ENCODE peak calls at places on chromosomes 1 and 21, in ten cellular contexts. R is stimulated activated CD8-positive, alpha-beta memory T cell treated with anti-CD3 and anti-CD28 coated beads, Interleukin-15, amount 100 ng/mL, for 4 hours; O is ACHN; Y is Ammon's horn; F is epithelial cell of esophagus; S is stimulated activated CD4-positive, alpha-beta T cell treated with anti-CD3 and anti-CD28 coated beads, Interleukin-2, amount 100 ng/mL, for 24 hours; J is HS-5; D is foreskin melanocyte; N is activated effector memory CD4-positive, alpha-beta T cell treated with anti-CD3 and anti-CD28 coated beads, Interleukin-2, amount 50 U/mL, for 16 hours; M is NCI-H1105 treated with DMSO at 0.1 percent for 48 hours. Z is an unnamed sample.

GRCh38 chr1:32285658-32286057 is 6.2 kb upstream of the HDAC1 start:
- DNase-seq in Y (no peak), S (no peak), N (no peak), R (no peak), F (no peak), O (no peak), M (no peak), J (no peak), D (no peak), Z (no peak)

GRCh38 chr1:185170291-185170848 is 13.4 kb downstream of the SWT1 start:
- DNase-seq in J (peak; percentile 15), F (peak; percentile 62), S (peak; percentile 13), O (peak; percentile 77), R (peak; percentile 4), M (peak; percentile 56), N (no peak), Y (peak; percentile 68), D (peak; percentile 61), Z (peak; percentile 47)

GRCh38 chr21:42585881-42586280 is 67.5 kb upstream of the PDE9A start:
- DNase-seq in S (no peak), N (peak; percentile 31), D (no peak), Y (no peak), M (no peak), F (no peak), R (no peak), O (no peak), J (no peak), Z (no peak)

GRCh38 chr1:19866758-19867157 is 15.4 kb upstream of the OTUD3 start:
- DNase-seq in N (no peak), F (peak; percentile 22), O (no peak), J (peak; percentile 37), R (no peak), Y (no peak), D (peak; percentile 27), M (peak; percentile 13), S (no peak), Z (no peak)

GRCh38 chr1:218209351-218209861 is 75.7 kb upstream of the RRP15 start:
- DNase-seq in D (peak; percentile 64), N (no peak), M (no peak), O (no peak), Y (no peak), R (no peak), F (peak; percentile 54), S (no peak), J (peak; percentile 94), Z (no peak)

GRCh38 chr1:174232761-174233160 is 73.4 kb downstream of the RABGAP1L start:
- DNase-seq in S (no peak), Y (no peak), M (no peak), J (no peak), R (no peak), N (no peak), D (no peak), O (no peak), F (no peak), Z (no peak)

GRCh38 chr1:87226341-87226760 is 102.3 kb upstream of the LMO4 start:
- DNase-seq in R (no peak), Y (peak; percentile 25), O (peak; percentile 98), M (no peak), J (peak; percentile 99), D (peak; percentile 97), N (no peak), S (no peak), F (peak; percentile 95), Z (no peak)

GRCh38 chr1:226349801-226350503 is 41.0 kb upstream of the LIN9 start:
- DNase-seq in N (no peak), Y (no peak), D (no peak), J (no peak), F (no peak), R (no peak), M (no peak), O (no peak), S (no peak), Z (no peak)

GRCh38 chr1:228090613-228091081 is 8.1 kb downstream of the ARF1 start:
- DNase-seq in O (no peak), S (peak; percentile 0), F (peak; percentile 50), R (no peak), J (no peak), Y (no peak), M (no peak), N (peak; percentile 64), D (no peak), Z (no peak)

GRCh38 chr1:108750476-108751191 is 4.2 kb downstream of the STXBP3 start:
- DNase-seq in F (no peak), M (no peak), J (no peak), Y (no peak), S (no peak), N (no peak), R (no peak), O (peak; percentile 54), D (no peak), Z (no peak)

GRCh38 chr1:29783501-29784275 is 547.4 kb downstream of the PTPRU start:
- DNase-seq in O (no peak), M (no peak), J (no peak), D (no peak), R (no peak), F (no peak), S (no peak), Y (no peak), N (no peak), Z (no peak)

GRCh38 chr1:17991996-17992395 is 115.6 kb upstream of the IGSF21 start:
- DNase-seq in O (no peak), Y (no peak), M (no peak), F (no peak), R (no peak), J (no peak), N (no peak), S (no peak), D (no peak), Z (no peak)

GRCh38 chr21:45323487-45324380 is 36.0 kb upstream of the POFUT2 start:
- DNase-seq in Y (no peak), R (no peak), S (no peak), F (no peak), D (no peak), O (peak; percentile 22), M (no peak), J (no peak), N (no peak), Z (no peak)

GRCh38 chr1:107572674-107573205 is 392.2 kb downstream of the VAV3 start:
- DNase-seq in M (peak; percentile 78), J (peak; percentile 80), D (no peak), F (peak; percentile 94), Y (peak; percentile 7), N (no peak), O (peak; percentile 46), S (no peak), R (no peak), Z (no peak)

GRCh38 chr21:35324372-35325220 is 275.5 kb upstream of the RUNX1 start:
- DNase-seq in Y (no peak), S (no peak), F (peak; percentile 17), R (no peak), N (no peak), M (no peak), O (peak; percentile 53), J (peak; percentile 31), D (no peak), Z (no peak)

GRCh38 chr1:45365051-45365450 is 24.8 kb upstream of the MUTYH start:
- DNase-seq in D (peak; percentile 83), F (no peak), R (no peak), M (no peak), S (no peak), J (no peak), O (no peak), Y (peak; percentile 57), N (no peak), Z (peak; percentile 29)

GRCh38 chr1:77030401-77031100 is 163.3 kb downstream of the ST6GALNAC5 start:
- DNase-seq in J (no peak), O (no peak), M (no peak), F (no peak), Y (no peak), S (no peak), N (no peak), D (no peak), R (no peak), Z (no peak)

GRCh38 chr1:223700942-223701637 is 11.2 kb upstream of the CAPN2 start:
- DNase-seq in R (no peak), M (no peak), S (peak; percentile 44), O (peak; percentile 99), Y (no peak), D (peak; percentile 98), J (peak; percentile 99), F (peak; percentile 94), N (no peak), Z (no peak)

GRCh38 chr1:6263716-6264115 is 2.8 kb upstream of the GPR153 start:
- DNase-seq in S (no peak), F (no peak), Y (no peak), D (no peak), N (no peak), O (no peak), M (no peak), R (no peak), J (no peak), Z (no peak)

GRCh38 chr1:116340506-116341240 is 32.4 kb upstream of the ATP1A1 start:
- DNase-seq in Y (no peak), F (peak; percentile 94), O (no peak), N (no peak), S (no peak), J (no peak), D (no peak), M (no peak), R (no peak), Z (no peak)

Z was measured in putamen.